ENCODE peak calls at places on chromosomes 16 and 17, in four cellular contexts. Q, I, C and F are unnamed samples.

GRCh38 chr17:14580494-14580893 is 279.6 kb downstream of the HS3ST3B1 start:
- DNase-seq in Q (no peak), I (no peak), C (peak), F (no peak)

GRCh38 chr17:75739174-75739573 is 17.9 kb downstream of the ITGB4 start:
- DNase-seq in Q (no peak), I (no peak), C (no peak), F (no peak)

GRCh38 chr16:87598431-87598830 is 3.9 kb upstream of the JPH3 start:
- DNase-seq in Q (no peak), I (no peak), C (no peak), F (no peak)

GRCh38 chr17:4582691-4583090 is 1.6 kb upstream of the SMTNL2 start:
- DNase-seq in Q (no peak), I (no peak), C (no peak), F (no peak)

GRCh38 chr17:17811381-17812210 is 25.2 kb downstream of the SREBF1 start:
- DNase-seq in Q (no peak), I (peak), C (peak), F (no peak)

GRCh38 chr16:88014201-88014781 is 63.1 kb downstream of the BANP start:
- DNase-seq in Q (no peak), I (peak), C (peak), F (peak)

GRCh38 chr16:70561623-70562022 is 38.0 kb downstream of the SF3B3 start:
- DNase-seq in Q (no peak), I (no peak), C (no peak), F (no peak)

GRCh38 chr17:32285770-32286517 is 20.3 kb downstream of the RHBDL3 start:
- DNase-seq in Q (no peak), I (no peak), C (no peak), F (no peak)

GRCh38 chr16:13014516-13014915 is 113.1 kb downstream of the SHISA9 start:
- DNase-seq in Q (no peak), I (no peak), C (no peak), F (no peak)

GRCh38 chr17:74807925-74808324 is 31.8 kb upstream of the NAT9 start:
- DNase-seq in Q (no peak), I (no peak), C (peak), F (no peak)

GRCh38 chr16:7590934-7591333 is 258.3 kb downstream of the RBFOX1 start:
- DNase-seq in Q (no peak), I (no peak), C (no peak), F (no peak)

GRCh38 chr16:11621539-11621919 is 34.8 kb upstream of the LITAF start:
- DNase-seq in Q (no peak), I (no peak), C (no peak), F (no peak)

GRCh38 chr17:79075433-79075805 is 795 bp downstream of the ENGASE start:
- DNase-seq in Q (no peak), I (peak), C (no peak), F (no peak)

GRCh38 chr17:66855204-66855603 is 20.3 kb downstream of the CACNG5 start:
- DNase-seq in Q (no peak), I (peak), C (no peak), F (no peak)

GRCh38 chr16:19228575-19228974 is 57.0 kb upstream of the CLEC19A start:
- DNase-seq in Q (no peak), I (no peak), C (no peak), F (no peak)

GRCh38 chr17:77365584-77366186 is 224.9 kb downstream of the SEC14L1 start:
- DNase-seq in Q (no peak), I (peak), C (peak), F (peak)

GRCh38 chr16:64809876-64810629 is 311.8 kb downstream of the CDH11 start:
- DNase-seq in Q (no peak), I (no peak), C (no peak), F (no peak)

GRCh38 chr16:13767215-13767614 is 152.7 kb upstream of the ERCC4 start:
- DNase-seq in Q (peak), I (no peak), C (no peak), F (peak)

GRCh38 chr17:61221597-61222471 is 177.8 kb upstream of the TBX2 start:
- DNase-seq in Q (no peak), I (peak), C (no peak), F (peak)

GRCh38 chr16:28501258-28502232 is 5.1 kb downstream of the IL27 start:
- DNase-seq in Q (no peak), I (no peak), C (no peak), F (no peak)

GRCh38 chr16:79651363-79651762 is 50.8 kb upstream of the MAF start:
- DNase-seq in Q (no peak), I (peak), C (peak), F (peak)

GRCh38 chr17:64507418-64507766 is 615 bp downstream of the CEP95 start:
- DNase-seq in Q (no peak), I (peak), C (peak), F (peak)

GRCh38 chr16:12470311-12471229 is 333.1 kb downstream of the CPPED1 start:
- DNase-seq in Q (no peak), I (no peak), C (peak), F (peak)

GRCh38 chr16:31488630-31489564 is 6.0 kb downstream of the SLC5A2 start:
- DNase-seq in Q (no peak), I (no peak), C (no peak), F (peak)

GRCh38 chr17:21164226-21165019 is 37.7 kb downstream of the DHRS7B start:
- DNase-seq in Q (no peak), I (no peak), C (no peak), F (peak)

GRCh38 chr16:81511371-81511770 is 66.8 kb downstream of the CMIP start:
- DNase-seq in Q (no peak), I (peak), C (peak), F (peak)

GRCh38 chr17:13372432-13372831 is 229.3 kb downstream of the HS3ST3A1 start:
- DNase-seq in Q (no peak), I (no peak), C (no peak), F (no peak)

GRCh38 chr17:79043931-79044320 is 20.0 kb downstream of the C1QTNF1 start:
- DNase-seq in Q (no peak), I (no peak), C (no peak), F (no peak)

DNA sequence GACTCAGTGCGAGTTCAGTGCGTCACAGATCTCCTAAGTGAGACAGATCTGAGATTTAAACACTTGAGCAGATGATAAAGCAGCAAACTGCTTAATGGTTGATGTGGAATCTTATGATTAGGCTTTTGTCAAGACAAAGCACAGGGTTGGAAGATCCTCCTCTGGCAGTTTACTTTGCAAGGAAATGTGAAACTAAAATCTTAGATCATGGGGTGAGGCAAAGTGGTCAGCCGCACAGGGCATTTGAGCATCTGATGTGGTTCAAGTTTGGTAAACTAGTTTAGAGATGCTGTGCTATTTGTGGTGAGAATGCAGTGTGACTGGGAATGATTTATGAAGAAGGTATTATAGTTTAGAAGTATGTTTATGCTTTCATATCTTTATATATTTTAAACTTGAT is 138.0 kb downstream of the TRIM37 start:
- DNase-seq in Q (no peak), I (peak), C (no peak), F (peak)
- H3K4me3 ChIP-seq in Q (no peak), I (no peak), C (no peak), F (no peak)

DNA sequence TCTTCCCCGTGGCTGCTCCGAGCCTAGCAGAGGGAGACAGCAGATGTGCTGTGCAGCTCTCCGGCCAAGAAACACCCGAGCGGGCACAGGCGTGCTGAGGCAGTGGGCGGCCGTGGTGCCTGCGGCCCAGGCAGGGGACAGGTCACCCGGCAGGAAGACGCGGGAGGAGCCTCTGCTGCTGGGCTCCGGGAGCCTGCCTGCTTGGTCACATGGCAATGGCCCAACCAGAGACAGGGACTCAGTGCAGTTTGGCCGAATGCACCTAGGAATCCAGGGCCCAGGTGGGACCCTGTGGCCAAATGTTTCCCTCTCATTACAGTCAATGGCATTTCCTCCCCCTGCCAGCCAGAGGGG is 118.1 kb downstream of the C16orf78 start:
- DNase-seq in Q (no peak), I (no peak), C (no peak), F (peak)
- H3K4me3 ChIP-seq in Q (no peak), I (no peak), C (no peak), F (peak)

DNA sequence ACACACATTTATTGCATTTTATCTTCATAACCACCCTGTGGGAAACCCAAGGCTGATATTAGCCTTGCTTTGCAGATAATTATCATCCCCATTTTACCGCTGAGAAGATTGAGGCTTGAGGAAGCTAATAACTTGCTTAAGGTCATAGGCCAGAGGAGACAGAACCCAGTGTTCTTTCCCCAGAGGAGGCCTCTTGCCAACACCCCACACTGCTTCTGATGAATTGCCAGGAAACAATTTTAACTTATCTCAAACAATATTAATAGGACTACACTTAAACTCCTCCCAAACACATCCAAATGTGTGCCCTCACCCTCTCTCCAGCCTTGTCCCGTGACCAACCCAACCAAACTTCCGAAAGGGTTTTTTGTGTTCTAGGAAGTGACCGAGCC is 2.1 kb upstream of the SPG7 start:
- DNase-seq in Q (no peak), I (peak), C (peak), F (no peak)
- H3K4me3 ChIP-seq in Q (no peak), I (no peak), C (no peak), F (no peak)

DNA sequence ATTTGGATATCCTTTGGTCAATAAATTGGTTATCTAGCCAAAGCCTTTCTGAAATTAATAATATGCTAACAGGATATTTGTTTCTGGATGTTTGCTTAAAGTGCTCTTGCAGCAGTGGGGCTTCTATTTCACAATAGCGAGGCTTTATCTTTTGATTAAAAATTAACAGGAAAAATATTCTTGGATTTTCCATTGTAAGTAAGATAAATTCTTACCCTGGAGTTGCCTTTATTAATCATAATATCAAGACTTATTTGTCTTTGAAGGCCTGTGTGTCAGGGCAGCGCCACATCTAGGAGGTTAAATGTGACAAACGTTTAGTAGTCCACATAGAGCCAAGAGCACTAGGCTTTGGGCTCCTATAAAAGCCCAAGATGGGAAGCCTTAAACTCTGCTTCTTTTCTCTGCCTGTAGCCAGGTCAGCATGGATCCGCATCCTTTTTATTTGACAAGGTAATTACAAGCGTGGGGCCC is 5.3 kb downstream of the TMEM97 start:
- DNase-seq in Q (no peak), I (no peak), C (no peak), F (no peak)
- H3K4me3 ChIP-seq in Q (no peak), I (no peak), C (no peak), F (no peak)

GRCh38 chr17:6753006-6753445 is 2.8 kb upstream of the XAF1 start:
- DNase-seq in Q (no peak), I (peak), C (peak), F (peak)
- H3K4me3 ChIP-seq in Q (no peak), I (no peak), C (no peak), F (peak)

GRCh38 chr17:50559674-50560184 is 786 bp upstream of the CACNA1G start:
- DNase-seq in Q (peak), I (peak), C (peak), F (peak)

GRCh38 chr17:50561796-50562195 is 1.3 kb downstream of the CACNA1G start:
- DNase-seq in Q (no peak), I (no peak), C (no peak), F (no peak)

GRCh38 chr17:50562266-50563094 is 2.0 kb downstream of the CACNA1G start:
- DNase-seq in Q (no peak), I (no peak), C (no peak), F (no peak)

GRCh38 chr17:50560185-50560824 is at the start of gene CACNA1G:
- DNase-seq in Q (peak), I (peak), C (peak), F (peak)

DNA sequence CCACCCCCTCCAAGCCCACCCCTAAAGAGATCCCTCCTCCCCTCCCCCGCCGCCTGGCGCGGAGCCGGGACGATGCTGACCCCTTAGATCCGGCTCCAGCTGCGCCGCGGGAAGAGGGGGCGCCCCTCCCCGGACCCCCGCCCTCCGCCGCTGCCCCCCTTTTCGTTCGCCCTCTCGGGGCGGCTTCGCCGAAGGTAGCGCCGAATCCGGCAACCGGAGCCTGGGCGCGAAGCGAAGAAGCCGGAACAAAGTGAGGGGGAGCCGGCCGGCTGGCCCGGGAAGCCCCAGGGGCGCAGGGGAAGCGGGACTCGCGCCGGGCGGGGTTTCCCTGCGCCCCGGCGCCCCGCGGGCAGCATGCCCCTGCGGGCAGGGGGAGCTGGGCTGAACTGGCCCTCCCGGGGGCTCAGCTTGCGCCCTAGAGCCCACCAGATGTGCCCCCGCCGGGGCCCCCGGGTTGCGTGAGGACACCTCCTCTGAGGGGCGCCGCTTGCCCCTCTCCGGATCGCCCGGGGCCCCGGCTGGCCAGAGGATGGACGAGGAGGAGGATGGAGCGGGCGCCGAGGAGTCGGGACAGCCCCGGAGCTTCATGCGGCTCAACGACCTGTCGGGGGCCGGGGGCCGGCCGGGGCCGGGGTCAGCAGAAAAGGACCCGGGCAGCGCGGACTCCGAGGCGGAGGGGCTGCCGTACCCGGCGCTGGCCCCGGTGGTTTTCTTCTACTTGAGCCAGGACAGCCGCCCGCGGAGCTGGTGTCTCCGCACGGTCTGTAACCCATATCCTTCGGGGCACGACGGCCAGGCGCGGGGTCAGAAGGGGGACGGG is 626 bp downstream of the CACNA1G start:
- DNase-seq in Q (no peak), I (no peak), C (no peak), F (no peak)
- H3K4me3 ChIP-seq in Q (peak), I (peak), C (peak), F (peak)

DNA sequence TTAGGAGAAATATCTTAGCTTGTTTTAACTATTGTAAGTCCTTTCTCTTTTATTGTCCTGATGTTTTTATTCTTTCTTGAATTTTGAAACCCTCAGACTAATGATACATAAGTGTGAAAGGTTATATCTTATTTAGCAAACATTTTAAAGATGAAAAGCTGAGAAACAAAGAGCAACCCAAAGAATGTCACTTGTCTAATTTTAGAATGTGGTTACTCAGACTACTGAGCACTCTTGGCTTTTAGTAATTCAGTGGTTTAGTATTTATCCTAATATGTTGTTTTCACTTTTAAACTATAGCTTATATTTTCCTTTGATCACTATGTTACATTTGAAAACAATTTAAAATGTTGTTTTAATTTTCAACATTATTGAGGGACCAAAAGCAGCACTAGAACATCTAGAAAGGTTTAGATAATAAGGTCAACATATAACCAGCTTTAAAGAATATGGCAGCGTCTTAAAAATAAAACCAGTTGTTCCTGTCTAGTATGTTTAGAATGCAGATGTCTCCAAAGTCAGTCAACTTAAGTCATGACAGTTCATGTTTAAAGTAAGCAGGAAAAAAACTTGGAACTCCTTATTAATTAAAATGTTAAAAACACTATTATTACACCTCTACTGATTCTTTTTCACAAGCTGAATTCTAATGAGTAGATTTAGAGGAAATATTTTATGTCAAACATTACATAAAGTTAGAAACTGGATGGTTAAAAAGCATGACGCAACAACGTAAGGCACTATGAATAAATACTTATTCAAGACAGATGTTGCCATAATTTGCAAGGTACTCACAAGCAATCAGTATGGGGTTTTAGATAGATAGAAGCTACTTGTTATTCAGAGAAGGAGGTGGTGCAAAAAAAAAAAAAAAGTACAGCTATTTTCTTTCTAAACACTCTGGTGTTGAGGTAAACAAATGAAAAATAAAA is 2.4 kb downstream of the MBTD1 start:
- DNase-seq in Q (no peak), I (peak), C (peak), F (no peak)
- H3K4me3 ChIP-seq in Q (peak), I (no peak), C (no peak), F (no peak)

GRCh38 chr17:2797632-2798031 is 1.4 kb downstream of the RAP1GAP2 start:
- DNase-seq in Q (no peak), I (no peak), C (no peak), F (no peak)
- H3K4me3 ChIP-seq in Q (no peak), I (no peak), C (no peak), F (no peak)

GRCh38 chr17:10196936-10197335 is 1.5 kb downstream of the GAS7 start:
- DNase-seq in Q (no peak), I (no peak), C (no peak), F (no peak)
- H3K4me3 ChIP-seq in Q (peak), I (peak), C (no peak), F (peak)